ENCODE peak calls at places on chromosomes 4 and X, in five cellular contexts. Q is stomach; X is uterus; A is activated CD8-positive, alpha-beta T cell treated with anti-CD3 and anti-CD28 coated beads for 36 hours; V is PC-3. S is an unnamed sample.

GRCh38 chrX:147912093-147912801 is 528 bp downstream of the FMR1 start:
- DNase-seq in Q (peak; percentile 29), A (peak; percentile 36), V (peak; percentile 49), X (peak; percentile 19), S (peak; percentile 39)

GRCh38 chr4:89914609-89915008 is 20.0 kb downstream of the MMRN1 start:
- DNase-seq in X (no peak), Q (no peak), A (no peak), V (peak; percentile 13), S (no peak)

GRCh38 chr4:182141046-182141445 is 102.2 kb upstream of the TENM3 start:
- DNase-seq in V (no peak), X (no peak), Q (no peak), A (no peak), S (no peak)

GRCh38 chrX:119721487-119721886 is 28.5 kb upstream of the SEPTIN6 start:
- DNase-seq in Q (no peak), V (peak; percentile 47), X (no peak), A (no peak), S (no peak)

GRCh38 chr4:163251204-163251603 is 81.2 kb downstream of the NPY1R start:
- DNase-seq in X (no peak), V (peak; percentile 32), Q (no peak), A (no peak), S (peak; percentile 34)

GRCh38 chr4:968221-968620 is 5.1 kb downstream of the DGKQ start:
- DNase-seq in X (no peak), A (no peak), Q (no peak), V (no peak), S (no peak)

GRCh38 chr4:11424000-11424399 is 4.7 kb downstream of the HS3ST1 start:
- DNase-seq in X (no peak), V (peak; percentile 6), A (peak; percentile 35), Q (no peak), S (peak; percentile 76)

GRCh38 chr4:8303485-8304281 is 34.1 kb downstream of the HTRA3 start:
- DNase-seq in V (peak; percentile 90), X (peak; percentile 10), A (no peak), Q (no peak), S (peak; percentile 78)

GRCh38 chr4:10283761-10284160 is 167.2 kb upstream of the WDR1 start:
- DNase-seq in Q (no peak), V (no peak), X (no peak), A (no peak), S (peak; percentile 89)

GRCh38 chrX:920234-920799 is 289.7 kb downstream of the SHOX start:
- DNase-seq in X (no peak), A (no peak), V (no peak), Q (no peak), S (no peak)

GRCh38 chr4:112284662-112285411 is 867 bp downstream of the TIFA start:
- DNase-seq in X (no peak), V (peak; percentile 31), Q (no peak), A (peak; percentile 32), S (peak; percentile 29)

GRCh38 chr4:23232987-23233386 is 540.2 kb downstream of the GBA3 start:
- DNase-seq in A (no peak), V (peak; percentile 39), Q (no peak), X (no peak), S (peak; percentile 74)

GRCh38 chr4:182826391-182826790 is 90.8 kb downstream of the DCTD start:
- DNase-seq in X (no peak), V (no peak), A (peak; percentile 47), Q (no peak), S (no peak)

GRCh38 chr4:101753702-101754101 is 36.8 kb upstream of the BANK1 start:
- DNase-seq in X (no peak), A (no peak), Q (no peak), V (no peak), S (peak; percentile 51)

GRCh38 chr4:110518889-110519490 is 43.0 kb downstream of the ENPEP start:
- DNase-seq in V (peak; percentile 45), Q (no peak), A (peak; percentile 29), X (no peak), S (peak; percentile 43)

GRCh38 chr4:113300384-113301011 is 251.0 kb downstream of the ANK2 start:
- DNase-seq in A (peak; percentile 14), X (peak; percentile 40), Q (no peak), V (peak; percentile 66), S (peak; percentile 89)

GRCh38 chrX:24482823-24483410 is 17.8 kb downstream of the PDK3 start:
- DNase-seq in V (no peak), A (no peak), Q (no peak), X (no peak), S (no peak)

GRCh38 chr4:61511716-61512488 is 311.8 kb downstream of the ADGRL3 start:
- DNase-seq in A (no peak), X (no peak), V (peak; percentile 88), Q (no peak), S (peak; percentile 69)

GRCh38 chr4:122100508-122100907 is 51.6 kb upstream of the BLTP1 start:
- DNase-seq in V (no peak), Q (no peak), A (no peak), X (no peak), S (no peak)

GRCh38 chr4:177308125-177308524 is 1.5 kb upstream of the NEIL3 start:
- DNase-seq in A (no peak), V (peak; percentile 43), X (no peak), Q (no peak), S (peak; percentile 66)

GRCh38 chr4:67122029-67122428 is 423.3 kb downstream of the CENPC start:
- DNase-seq in V (peak; percentile 66), Q (no peak), X (no peak), A (no peak), S (peak; percentile 34)

GRCh38 chr4:150849016-150849415 is 166.1 kb downstream of the LRBA start:
- DNase-seq in V (peak; percentile 75), X (no peak), Q (no peak), A (no peak), S (peak; percentile 82)

GRCh38 chr4:153934689-153935017 is 145.8 kb upstream of the SFRP2 start:
- DNase-seq in A (no peak), V (no peak), Q (no peak), X (no peak), S (no peak)

GRCh38 chrX:4253092-4253491 is 539.6 kb upstream of the PRKX start:
- DNase-seq in V (no peak), A (no peak), X (no peak), Q (no peak), S (no peak)

GRCh38 chrX:133723930-133724329 is 261.5 kb downstream of the GPC3 start:
- DNase-seq in V (no peak), X (no peak), A (no peak), Q (no peak), S (no peak)

GRCh38 chr4:8866421-8866820 is 5.2 kb downstream of the HMX1 start:
- DNase-seq in X (no peak), Q (no peak), V (no peak), A (no peak), S (no peak)

GRCh38 chrX:74537011-74537390 is 77.4 kb downstream of the RLIM start:
- DNase-seq in Q (no peak), V (no peak), A (no peak), X (peak; percentile 54), S (no peak)

GRCh38 chr4:7739077-7739917 is 200.4 kb downstream of the AFAP1 start:
- DNase-seq in X (no peak), Q (no peak), V (no peak), A (no peak), S (no peak)

DNA sequence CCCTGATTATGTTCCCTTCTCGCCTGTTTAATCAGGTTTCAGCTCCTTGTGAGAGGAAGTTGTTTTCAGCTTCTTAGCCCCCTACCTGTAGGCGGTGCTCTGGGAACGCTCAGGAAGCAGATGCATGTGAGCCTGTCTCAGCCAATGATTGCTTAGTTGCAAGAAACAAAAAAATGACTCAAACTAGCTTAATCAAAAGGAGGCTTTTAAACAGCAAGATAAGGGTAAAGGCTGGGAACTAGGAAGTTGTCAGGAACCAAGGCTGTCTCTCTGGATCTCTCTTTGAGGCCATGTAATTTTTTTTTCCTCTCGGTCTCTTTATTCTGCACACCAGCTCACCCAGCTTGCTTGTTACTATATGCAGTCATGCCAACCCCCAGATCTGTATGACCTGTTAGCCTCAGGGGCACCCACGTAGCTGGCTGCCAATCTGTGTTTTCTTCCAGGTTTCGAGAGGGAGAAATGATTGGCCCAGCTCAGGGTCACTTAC is 109.1 kb downstream of the PTTG2 start:
- DNase-seq in V (peak; percentile 77), A (peak; percentile 26), Q (peak; percentile 67), X (no peak), S (peak; percentile 92)
- TF ChIP-seq CTCF in V (peak; percentile 91), A (no peak), Q (no peak), X (peak; percentile 37), S (peak; percentile 93)

GRCh38 chr4:184752496-184753275 is 18.8 kb upstream of the CENPU start:
- DNase-seq in V (no peak), X (no peak), A (no peak), Q (no peak), S (no peak)
- TF ChIP-seq CTCF in V (no peak), X (no peak), A (no peak), Q (no peak), S (no peak)

DNA sequence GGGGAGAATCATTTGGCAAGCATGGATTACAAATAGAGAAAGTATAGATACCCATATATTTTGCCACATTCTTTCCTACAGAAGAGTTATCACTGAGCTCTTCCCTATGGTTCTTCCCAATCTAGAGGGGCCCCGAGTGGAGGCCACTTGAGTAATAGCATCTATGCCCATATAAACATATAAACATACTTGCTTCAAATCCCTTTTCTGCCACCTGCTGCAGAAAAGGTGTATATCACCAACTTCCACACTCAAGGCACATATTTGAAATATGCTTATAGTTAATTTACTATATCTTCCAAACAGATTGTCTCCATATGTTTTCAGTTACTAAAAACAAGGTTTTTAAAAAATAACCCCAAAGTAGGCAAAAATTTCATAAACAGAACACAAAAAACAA is 642.8 kb upstream of the DIPK2B start:
- DNase-seq in Q (no peak), X (no peak), A (no peak), V (peak; percentile 45), S (peak; percentile 27)
- TF ChIP-seq CTCF in Q (no peak), X (peak; percentile 27), A (peak; percentile 21), V (peak; percentile 51), S (peak; percentile 17)

DNA sequence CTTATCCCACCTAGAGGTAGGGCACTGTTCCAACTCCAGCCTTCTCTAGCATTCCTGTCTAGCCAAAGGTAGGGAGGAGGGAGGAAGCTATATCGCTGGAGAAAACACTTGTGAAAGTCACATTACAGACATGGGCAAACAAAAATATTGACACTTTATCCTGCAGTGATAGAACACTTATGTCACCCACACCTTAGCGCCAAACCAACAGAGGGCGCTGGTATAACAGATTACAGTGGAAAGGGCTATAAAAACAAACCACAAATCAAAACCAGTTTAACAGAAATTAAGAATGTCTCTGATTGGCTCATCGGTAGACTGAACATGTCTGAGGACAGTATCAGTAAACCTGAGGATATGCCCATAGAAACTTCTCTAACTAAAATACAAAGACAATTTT is 451.3 kb downstream of the TLL1 start:
- DNase-seq in X (no peak), Q (no peak), V (peak; percentile 62), A (peak; percentile 14), S (peak; percentile 61)
- TF ChIP-seq CTCF in X (no peak), Q (no peak), V (peak; percentile 68), A (no peak), S (peak; percentile 50)

GRCh38 chr4:74536557-74536956 is 91.6 kb downstream of the AREG start:
- DNase-seq in Q (no peak), V (peak; percentile 46), X (no peak), A (no peak), S (peak; percentile 29)
- TF ChIP-seq CTCF in Q (no peak), V (peak; percentile 61), X (no peak), A (no peak), S (peak; percentile 36)